ENCODE peak calls at places on chromosomes 7 and 10, in seven cellular contexts. One of them, this sample, is unnamed.

GRCh38 chr7:66804001-66804400 is 63.5 kb downstream of the RABGEF1 start:
- DNase-seq in HCT116: no peak
- DNase-seq in fibroblast of lung: no peak
- DNase-seq in NB4: no peak
- DNase-seq in mucosa of descending colon: no peak
- DNase-seq in tibial nerve: no peak
- DNase-seq in foreskin keratinocyte: no peak
- DNase-seq in this sample: no peak

GRCh38 chr7:71484381-71484780 is 352.4 kb downstream of the GALNT17 start:
- DNase-seq in HCT116: no peak
- DNase-seq in fibroblast of lung: no peak
- DNase-seq in NB4: no peak
- DNase-seq in mucosa of descending colon: no peak
- DNase-seq in tibial nerve: no peak
- DNase-seq in foreskin keratinocyte: no peak
- DNase-seq in this sample: no peak

GRCh38 chr7:142557971-142558582 is 191.2 kb upstream of the PRSS1 start:
- DNase-seq in HCT116: peak; percentile 51
- DNase-seq in fibroblast of lung: peak; percentile 64
- DNase-seq in NB4: peak; percentile 70
- DNase-seq in mucosa of descending colon: peak; percentile 73
- DNase-seq in tibial nerve: no peak
- DNase-seq in foreskin keratinocyte: no peak
- DNase-seq in this sample: no peak

GRCh38 chr7:150946826-150947750 is 31.0 kb downstream of the KCNH2 start:
- DNase-seq in HCT116: no peak
- DNase-seq in fibroblast of lung: no peak
- DNase-seq in NB4: peak; percentile 11
- DNase-seq in mucosa of descending colon: no peak
- DNase-seq in tibial nerve: no peak
- DNase-seq in foreskin keratinocyte: no peak
- DNase-seq in this sample: no peak

GRCh38 chr7:35241884-35242283 is 12.0 kb downstream of the TBX20 start:
- DNase-seq in HCT116: no peak
- DNase-seq in fibroblast of lung: no peak
- DNase-seq in NB4: no peak
- DNase-seq in mucosa of descending colon: no peak
- DNase-seq in tibial nerve: no peak
- DNase-seq in foreskin keratinocyte: no peak
- DNase-seq in this sample: no peak

GRCh38 chr10:127928021-127928806 is 21.3 kb downstream of the PTPRE start:
- DNase-seq in HCT116: no peak
- DNase-seq in fibroblast of lung: peak; percentile 72
- DNase-seq in NB4: no peak
- DNase-seq in mucosa of descending colon: no peak
- DNase-seq in tibial nerve: no peak
- DNase-seq in foreskin keratinocyte: no peak
- DNase-seq in this sample: no peak

GRCh38 chr10:61503051-61503450 is 49.9 kb upstream of the TMEM26 start:
- DNase-seq in HCT116: no peak
- DNase-seq in fibroblast of lung: no peak
- DNase-seq in NB4: no peak
- DNase-seq in mucosa of descending colon: no peak
- DNase-seq in tibial nerve: no peak
- DNase-seq in foreskin keratinocyte: peak; percentile 58
- DNase-seq in this sample: no peak

GRCh38 chr7:101953248-101953819 is 135.9 kb downstream of the CUX1 start:
- DNase-seq in HCT116: peak; percentile 23
- DNase-seq in fibroblast of lung: peak; percentile 91
- DNase-seq in NB4: no peak
- DNase-seq in mucosa of descending colon: no peak
- DNase-seq in tibial nerve: no peak
- DNase-seq in foreskin keratinocyte: no peak
- DNase-seq in this sample: no peak

GRCh38 chr7:127383123-127383835 is 9.2 kb downstream of the ZNF800 start:
- DNase-seq in HCT116: no peak
- DNase-seq in fibroblast of lung: peak; percentile 32
- DNase-seq in NB4: peak; percentile 41
- DNase-seq in mucosa of descending colon: no peak
- DNase-seq in tibial nerve: no peak
- DNase-seq in foreskin keratinocyte: no peak
- DNase-seq in this sample: no peak

GRCh38 chr10:51879238-51879637 is 179.8 kb upstream of the CSTF2T start:
- DNase-seq in HCT116: no peak
- DNase-seq in fibroblast of lung: peak; percentile 99
- DNase-seq in NB4: peak; percentile 59
- DNase-seq in mucosa of descending colon: no peak
- DNase-seq in tibial nerve: no peak
- DNase-seq in foreskin keratinocyte: peak; percentile 99
- DNase-seq in this sample: no peak

GRCh38 chr7:26151096-26151495 is 902 bp upstream of the NFE2L3 start:
- DNase-seq in HCT116: no peak
- DNase-seq in fibroblast of lung: no peak
- DNase-seq in NB4: peak; percentile 46
- DNase-seq in mucosa of descending colon: no peak
- DNase-seq in tibial nerve: no peak
- DNase-seq in foreskin keratinocyte: no peak
- DNase-seq in this sample: no peak

GRCh38 chr7:26153823-26154783 is 2.1 kb downstream of the NFE2L3 start:
- DNase-seq in HCT116: no peak
- DNase-seq in fibroblast of lung: peak; percentile 38
- DNase-seq in NB4: peak; percentile 49
- DNase-seq in mucosa of descending colon: peak; percentile 76
- DNase-seq in tibial nerve: peak; percentile 25
- DNase-seq in foreskin keratinocyte: no peak
- DNase-seq in this sample: no peak

GRCh38 chr7:26153246-26153822 is 1.3 kb downstream of the NFE2L3 start:
- DNase-seq in HCT116: no peak
- DNase-seq in fibroblast of lung: peak; percentile 24
- DNase-seq in NB4: peak; percentile 40
- DNase-seq in mucosa of descending colon: peak; percentile 31
- DNase-seq in tibial nerve: no peak
- DNase-seq in foreskin keratinocyte: no peak
- DNase-seq in this sample: no peak

GRCh38 chr7:26151650-26151952 is 397 bp upstream of the NFE2L3 start:
- DNase-seq in HCT116: no peak
- DNase-seq in fibroblast of lung: no peak
- DNase-seq in NB4: no peak
- DNase-seq in mucosa of descending colon: no peak
- DNase-seq in tibial nerve: no peak
- DNase-seq in foreskin keratinocyte: no peak
- DNase-seq in this sample: no peak

GRCh38 chr7:26151953-26152781 is at the start of gene NFE2L3:
- DNase-seq in HCT116: peak; percentile 64
- DNase-seq in fibroblast of lung: peak; percentile 71
- DNase-seq in NB4: peak; percentile 93
- DNase-seq in mucosa of descending colon: peak; percentile 94
- DNase-seq in tibial nerve: peak; percentile 47
- DNase-seq in foreskin keratinocyte: no peak
- DNase-seq in this sample: no peak
- TF ChIP-seq CTCF in HCT116: no peak
- TF ChIP-seq CTCF in fibroblast of lung: no peak
- TF ChIP-seq CTCF in NB4: no peak
- TF ChIP-seq CTCF in mucosa of descending colon: peak; percentile 26
- TF ChIP-seq CTCF in tibial nerve: peak; percentile 31
- TF ChIP-seq CTCF in foreskin keratinocyte: peak; percentile 27
- TF ChIP-seq CTCF in this sample: no peak

GRCh38 chr10:23657677-23658076 is 218.8 kb downstream of the OTUD1 start:
- DNase-seq in HCT116: no peak
- DNase-seq in fibroblast of lung: no peak
- DNase-seq in NB4: no peak
- DNase-seq in mucosa of descending colon: no peak
- DNase-seq in tibial nerve: no peak
- DNase-seq in foreskin keratinocyte: no peak
- DNase-seq in this sample: no peak

DNA sequence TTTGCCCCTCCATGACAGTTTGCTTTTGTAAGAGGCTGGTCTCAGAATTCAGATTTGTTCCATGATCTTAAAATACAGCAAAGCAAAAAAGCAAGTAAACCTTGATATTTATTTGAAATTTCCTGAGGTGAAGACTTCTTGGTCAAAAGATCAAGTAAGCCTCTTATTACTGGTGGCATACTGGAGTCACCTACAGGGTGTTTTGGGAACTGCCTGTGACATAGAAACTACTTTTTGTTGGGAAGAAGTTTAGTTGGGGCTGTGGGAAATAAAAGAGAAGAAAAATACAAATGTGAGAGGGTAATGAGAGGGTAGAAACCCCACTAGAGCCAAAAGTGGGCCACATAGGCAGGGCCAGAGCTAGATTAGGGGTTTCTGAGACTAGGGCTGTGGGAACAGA is 217.9 kb downstream of the OTUD1 start:
- DNase-seq in HCT116: no peak
- DNase-seq in fibroblast of lung: peak; percentile 6
- DNase-seq in NB4: peak; percentile 25
- DNase-seq in mucosa of descending colon: peak; percentile 2
- DNase-seq in tibial nerve: no peak
- DNase-seq in foreskin keratinocyte: no peak
- DNase-seq in this sample: no peak
- TF ChIP-seq CTCF in HCT116: peak; percentile 20
- TF ChIP-seq CTCF in fibroblast of lung: no peak
- TF ChIP-seq CTCF in NB4: peak; percentile 44
- TF ChIP-seq CTCF in mucosa of descending colon: no peak
- TF ChIP-seq CTCF in tibial nerve: peak; percentile 20
- TF ChIP-seq CTCF in foreskin keratinocyte: peak; percentile 49
- TF ChIP-seq CTCF in this sample: no peak

DNA sequence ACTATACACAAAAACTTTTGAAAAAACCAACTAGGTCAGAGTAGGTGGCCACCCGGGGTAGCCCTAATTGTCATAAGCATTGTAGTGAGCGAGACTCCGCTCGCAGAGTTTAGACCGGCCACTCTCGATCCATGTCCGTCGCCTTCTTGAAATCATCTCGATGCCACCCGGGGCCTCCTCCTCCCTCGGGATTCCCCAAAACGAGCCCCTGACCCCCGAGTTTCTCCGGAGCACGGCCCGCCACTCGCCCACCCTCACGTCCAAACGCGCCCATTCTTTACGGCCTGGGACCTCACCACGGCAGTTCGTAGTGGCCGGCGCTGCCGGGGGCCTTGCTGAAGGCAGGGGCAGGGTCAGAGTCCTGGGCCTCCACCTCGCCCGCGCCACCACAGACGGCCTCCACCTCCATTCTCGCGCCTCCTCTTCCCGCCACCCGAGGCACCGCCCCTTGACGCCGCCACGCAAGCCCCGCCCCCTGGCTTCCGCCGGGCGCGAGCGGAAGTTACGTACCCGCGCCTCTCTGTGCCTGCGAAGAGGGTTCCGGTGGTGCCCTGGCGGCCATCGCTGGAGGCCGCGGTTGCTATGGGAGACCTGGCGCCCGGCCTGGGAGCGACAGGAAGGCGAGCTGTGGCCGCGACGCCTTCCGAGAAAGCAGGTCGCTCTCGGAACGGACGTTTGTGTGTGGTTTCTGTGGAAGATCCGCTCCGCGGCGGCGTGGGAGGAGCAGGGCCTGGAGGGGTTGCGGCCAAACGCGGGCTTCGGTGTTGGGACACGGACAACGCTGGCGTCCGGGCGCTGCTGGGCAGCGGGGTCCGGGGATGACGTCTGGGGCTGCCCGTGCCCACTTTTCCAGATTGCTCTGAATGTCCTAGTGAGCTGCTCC is at the start of gene RFC2:
- DNase-seq in HCT116: peak; percentile 86
- DNase-seq in fibroblast of lung: peak; percentile 95
- DNase-seq in NB4: peak; percentile 100
- DNase-seq in mucosa of descending colon: peak; percentile 98
- DNase-seq in tibial nerve: peak; percentile 95
- DNase-seq in foreskin keratinocyte: peak; percentile 67
- DNase-seq in this sample: peak; percentile 88
- TF ChIP-seq CTCF in HCT116: no peak
- TF ChIP-seq CTCF in fibroblast of lung: no peak
- TF ChIP-seq CTCF in NB4: no peak
- TF ChIP-seq CTCF in mucosa of descending colon: peak; percentile 11
- TF ChIP-seq CTCF in tibial nerve: peak; percentile 89
- TF ChIP-seq CTCF in foreskin keratinocyte: peak; percentile 40
- TF ChIP-seq CTCF in this sample: no peak

GRCh38 chr7:37920619-37921339 is at the start of gene EPDR1:
- DNase-seq in HCT116: peak; percentile 37
- DNase-seq in fibroblast of lung: no peak
- DNase-seq in NB4: peak; percentile 91
- DNase-seq in mucosa of descending colon: peak; percentile 69
- DNase-seq in tibial nerve: peak; percentile 29
- DNase-seq in foreskin keratinocyte: no peak
- DNase-seq in this sample: no peak
- TF ChIP-seq CTCF in HCT116: peak; percentile 16
- TF ChIP-seq CTCF in fibroblast of lung: no peak
- TF ChIP-seq CTCF in NB4: peak; percentile 26
- TF ChIP-seq CTCF in mucosa of descending colon: no peak
- TF ChIP-seq CTCF in tibial nerve: peak; percentile 58
- TF ChIP-seq CTCF in foreskin keratinocyte: no peak
- TF ChIP-seq CTCF in this sample: no peak

GRCh38 chr10:129495697-129496096 is 28.7 kb downstream of the MGMT start:
- DNase-seq in HCT116: no peak
- DNase-seq in fibroblast of lung: no peak
- DNase-seq in NB4: no peak
- DNase-seq in mucosa of descending colon: no peak
- DNase-seq in tibial nerve: no peak
- DNase-seq in foreskin keratinocyte: no peak
- DNase-seq in this sample: no peak

GRCh38 chr10:129496995-129497394 is 30.0 kb downstream of the MGMT start:
- DNase-seq in HCT116: no peak
- DNase-seq in fibroblast of lung: no peak
- DNase-seq in NB4: no peak
- DNase-seq in mucosa of descending colon: no peak
- DNase-seq in tibial nerve: no peak
- DNase-seq in foreskin keratinocyte: no peak
- DNase-seq in this sample: no peak

GRCh38 chr10:129500617-129501339 is 33.7 kb downstream of the MGMT start:
- DNase-seq in HCT116: no peak
- DNase-seq in fibroblast of lung: no peak
- DNase-seq in NB4: no peak
- DNase-seq in mucosa of descending colon: no peak
- DNase-seq in tibial nerve: no peak
- DNase-seq in foreskin keratinocyte: peak; percentile 51
- DNase-seq in this sample: no peak

GRCh38 chr10:129501652-129502436 is 34.8 kb downstream of the MGMT start:
- DNase-seq in HCT116: no peak
- DNase-seq in fibroblast of lung: no peak
- DNase-seq in NB4: no peak
- DNase-seq in mucosa of descending colon: no peak
- DNase-seq in tibial nerve: no peak
- DNase-seq in foreskin keratinocyte: peak; percentile 92
- DNase-seq in this sample: peak; percentile 38

GRCh38 chr10:129498680-129499079 is 31.6 kb downstream of the MGMT start:
- DNase-seq in HCT116: no peak
- DNase-seq in fibroblast of lung: no peak
- DNase-seq in NB4: peak; percentile 14
- DNase-seq in mucosa of descending colon: no peak
- DNase-seq in tibial nerve: no peak
- DNase-seq in foreskin keratinocyte: no peak
- DNase-seq in this sample: no peak
- TF ChIP-seq CTCF in HCT116: no peak
- TF ChIP-seq CTCF in fibroblast of lung: no peak
- TF ChIP-seq CTCF in NB4: peak; percentile 24
- TF ChIP-seq CTCF in mucosa of descending colon: no peak
- TF ChIP-seq CTCF in tibial nerve: no peak
- TF ChIP-seq CTCF in foreskin keratinocyte: peak; percentile 33
- TF ChIP-seq CTCF in this sample: no peak

DNA sequence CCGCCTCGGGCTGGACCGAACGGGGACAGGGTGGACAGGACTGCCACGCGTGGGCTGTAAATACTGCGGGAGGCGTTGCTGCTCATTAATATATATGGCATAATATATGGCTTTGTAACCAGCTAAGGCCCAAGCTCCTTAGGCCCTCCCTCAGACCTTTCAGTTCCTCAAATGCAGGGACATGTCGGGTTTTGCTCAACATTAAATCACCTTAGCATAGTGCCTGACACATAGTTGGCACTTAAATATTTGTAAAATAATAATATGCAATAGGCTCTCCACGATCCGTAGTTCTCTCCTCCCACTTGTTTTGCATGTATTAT is 419 bp upstream of the TMEM168 start:
- DNase-seq in HCT116: no peak
- DNase-seq in fibroblast of lung: no peak
- DNase-seq in NB4: peak; percentile 74
- DNase-seq in mucosa of descending colon: no peak
- DNase-seq in tibial nerve: no peak
- DNase-seq in foreskin keratinocyte: no peak
- DNase-seq in this sample: no peak
- TF ChIP-seq CTCF in HCT116: no peak
- TF ChIP-seq CTCF in fibroblast of lung: no peak
- TF ChIP-seq CTCF in NB4: no peak
- TF ChIP-seq CTCF in mucosa of descending colon: no peak
- TF ChIP-seq CTCF in tibial nerve: no peak
- TF ChIP-seq CTCF in foreskin keratinocyte: no peak
- TF ChIP-seq CTCF in this sample: no peak